ENCODE peak calls at places on chromosomes 16 and 17, in five cellular contexts. One of them, this sample, is unnamed.
A peak's percentile ranks its signal among the peaks of the same experiment; 100 is the strongest.

GRCh38 chr17:1797323-1797722 is 32.4 kb downstream of the SMYD4 start:
- DNase-seq in H54: no peak
- DNase-seq in activated CD8-positive, alpha-beta T cell treated with anti-CD3 and anti-CD28 coated beads for 36 hours: no peak
- DNase-seq in EL: no peak
- DNase-seq in NCI-H510A: no peak
- DNase-seq in this sample: no peak

GRCh38 chr16:56775162-56775561 is 45.2 kb downstream of the NUP93 start:
- DNase-seq in H54: no peak
- DNase-seq in NCI-H510A: no peak
- DNase-seq in activated CD8-positive, alpha-beta T cell treated with anti-CD3 and anti-CD28 coated beads for 36 hours: no peak
- DNase-seq in EL: no peak
- DNase-seq in this sample: no peak

GRCh38 chr17:32877164-32877764 is 340 bp upstream of the MYO1D start:
- DNase-seq in H54: peak; percentile 38
- DNase-seq in NCI-H510A: peak; percentile 85
- DNase-seq in EL: peak; percentile 90
- DNase-seq in activated CD8-positive, alpha-beta T cell treated with anti-CD3 and anti-CD28 coated beads for 36 hours: peak; percentile 90
- DNase-seq in this sample: peak; percentile 73

GRCh38 chr16:27430923-27431484 is 29.0 kb downstream of the IL21R start:
- DNase-seq in EL: no peak
- DNase-seq in H54: no peak
- DNase-seq in activated CD8-positive, alpha-beta T cell treated with anti-CD3 and anti-CD28 coated beads for 36 hours: peak; percentile 48
- DNase-seq in NCI-H510A: no peak
- DNase-seq in this sample: no peak

GRCh38 chr16:19179890-19180490 is 11.9 kb downstream of the SYT17 start:
- DNase-seq in H54: peak; percentile 63
- DNase-seq in NCI-H510A: peak; percentile 63
- DNase-seq in activated CD8-positive, alpha-beta T cell treated with anti-CD3 and anti-CD28 coated beads for 36 hours: peak; percentile 58
- DNase-seq in EL: peak; percentile 47
- DNase-seq in this sample: peak; percentile 37

GRCh38 chr16:86060381-86061317 is 161.7 kb downstream of the IRF8 start:
- DNase-seq in NCI-H510A: no peak
- DNase-seq in EL: no peak
- DNase-seq in activated CD8-positive, alpha-beta T cell treated with anti-CD3 and anti-CD28 coated beads for 36 hours: no peak
- DNase-seq in H54: no peak
- DNase-seq in this sample: no peak

GRCh38 chr16:813916-814412 is 13.4 kb upstream of the GNG13 start:
- DNase-seq in NCI-H510A: no peak
- DNase-seq in activated CD8-positive, alpha-beta T cell treated with anti-CD3 and anti-CD28 coated beads for 36 hours: no peak
- DNase-seq in EL: no peak
- DNase-seq in H54: no peak
- DNase-seq in this sample: no peak

GRCh38 chr16:74766729-74767128 is 7.9 kb downstream of the FA2H start:
- DNase-seq in H54: no peak
- DNase-seq in activated CD8-positive, alpha-beta T cell treated with anti-CD3 and anti-CD28 coated beads for 36 hours: no peak
- DNase-seq in EL: no peak
- DNase-seq in NCI-H510A: no peak
- DNase-seq in this sample: no peak

GRCh38 chr17:50627782-50628601 is 6.7 kb upstream of the ABCC3 start:
- DNase-seq in EL: no peak
- DNase-seq in activated CD8-positive, alpha-beta T cell treated with anti-CD3 and anti-CD28 coated beads for 36 hours: peak; percentile 16
- DNase-seq in NCI-H510A: peak; percentile 83
- DNase-seq in H54: no peak
- DNase-seq in this sample: no peak

GRCh38 chr17:34393401-34393800 is 30.4 kb upstream of the CCL1 start:
- DNase-seq in activated CD8-positive, alpha-beta T cell treated with anti-CD3 and anti-CD28 coated beads for 36 hours: no peak
- DNase-seq in EL: no peak
- DNase-seq in NCI-H510A: no peak
- DNase-seq in H54: no peak
- DNase-seq in this sample: no peak

GRCh38 chr17:68097161-68097805 is 61.7 kb downstream of the KPNA2 start:
- DNase-seq in EL: no peak
- DNase-seq in NCI-H510A: no peak
- DNase-seq in H54: no peak
- DNase-seq in activated CD8-positive, alpha-beta T cell treated with anti-CD3 and anti-CD28 coated beads for 36 hours: no peak
- DNase-seq in this sample: no peak

GRCh38 chr17:50532452-50533024 is at the start of gene EPN3:
- DNase-seq in EL: no peak
- DNase-seq in H54: no peak
- DNase-seq in activated CD8-positive, alpha-beta T cell treated with anti-CD3 and anti-CD28 coated beads for 36 hours: no peak
- DNase-seq in NCI-H510A: peak; percentile 65
- DNase-seq in this sample: no peak

GRCh38 chr16:70576431-70577255 is 53.0 kb downstream of the SF3B3 start:
- DNase-seq in activated CD8-positive, alpha-beta T cell treated with anti-CD3 and anti-CD28 coated beads for 36 hours: no peak
- DNase-seq in H54: peak; percentile 55
- DNase-seq in EL: peak; percentile 93
- DNase-seq in NCI-H510A: no peak
- DNase-seq in this sample: peak; percentile 33

GRCh38 chr16:87700406-87701065 is 65.2 kb downstream of the KLHDC4 start:
- DNase-seq in activated CD8-positive, alpha-beta T cell treated with anti-CD3 and anti-CD28 coated beads for 36 hours: peak; percentile 22
- DNase-seq in H54: no peak
- DNase-seq in NCI-H510A: no peak
- DNase-seq in EL: no peak
- DNase-seq in this sample: no peak

GRCh38 chr16:53817117-53817516 is 113.2 kb downstream of the FTO start:
- DNase-seq in activated CD8-positive, alpha-beta T cell treated with anti-CD3 and anti-CD28 coated beads for 36 hours: no peak
- DNase-seq in H54: peak; percentile 53
- DNase-seq in NCI-H510A: no peak
- DNase-seq in EL: peak; percentile 92
- DNase-seq in this sample: peak; percentile 96

GRCh38 chr16:21283521-21284289 is 5.6 kb upstream of the CRYM start:
- DNase-seq in activated CD8-positive, alpha-beta T cell treated with anti-CD3 and anti-CD28 coated beads for 36 hours: peak; percentile 5
- DNase-seq in NCI-H510A: peak; percentile 10
- DNase-seq in EL: peak; percentile 48
- DNase-seq in H54: no peak
- DNase-seq in this sample: peak; percentile 34

GRCh38 chr17:28901866-28902818 is 737 bp downstream of the DHRS13 start:
- DNase-seq in activated CD8-positive, alpha-beta T cell treated with anti-CD3 and anti-CD28 coated beads for 36 hours: peak; percentile 70
- DNase-seq in H54: no peak
- DNase-seq in EL: peak; percentile 48
- DNase-seq in NCI-H510A: peak; percentile 70
- DNase-seq in this sample: no peak

GRCh38 chr16:47586121-47586520 is 125.0 kb downstream of the PHKB start:
- DNase-seq in NCI-H510A: no peak
- DNase-seq in H54: no peak
- DNase-seq in activated CD8-positive, alpha-beta T cell treated with anti-CD3 and anti-CD28 coated beads for 36 hours: no peak
- DNase-seq in EL: no peak
- DNase-seq in this sample: no peak

GRCh38 chr17:42544874-42545283 is 7.8 kb upstream of the HSD17B1 start:
- DNase-seq in activated CD8-positive, alpha-beta T cell treated with anti-CD3 and anti-CD28 coated beads for 36 hours: no peak
- DNase-seq in EL: no peak
- DNase-seq in NCI-H510A: no peak
- DNase-seq in H54: no peak
- DNase-seq in this sample: no peak

GRCh38 chr17:40097931-40098845 is 2.2 kb downstream of the NR1D1 start:
- DNase-seq in H54: no peak
- DNase-seq in EL: peak; percentile 43
- DNase-seq in activated CD8-positive, alpha-beta T cell treated with anti-CD3 and anti-CD28 coated beads for 36 hours: peak; percentile 39
- DNase-seq in NCI-H510A: no peak
- DNase-seq in this sample: no peak

GRCh38 chr17:67126983-67127382 is 82.6 kb downstream of the CACNG1 start:
- DNase-seq in EL: no peak
- DNase-seq in NCI-H510A: no peak
- DNase-seq in H54: no peak
- DNase-seq in activated CD8-positive, alpha-beta T cell treated with anti-CD3 and anti-CD28 coated beads for 36 hours: no peak
- DNase-seq in this sample: no peak

GRCh38 chr16:87363771-87364476 is 19.7 kb downstream of the FBXO31 start:
- DNase-seq in H54: no peak
- DNase-seq in NCI-H510A: no peak
- DNase-seq in EL: no peak
- DNase-seq in activated CD8-positive, alpha-beta T cell treated with anti-CD3 and anti-CD28 coated beads for 36 hours: no peak
- DNase-seq in this sample: no peak

GRCh38 chr16:50671644-50672260 is 9.4 kb downstream of the SNX20 start:
- DNase-seq in EL: peak; percentile 32
- DNase-seq in activated CD8-positive, alpha-beta T cell treated with anti-CD3 and anti-CD28 coated beads for 36 hours: peak; percentile 77
- DNase-seq in NCI-H510A: no peak
- DNase-seq in H54: peak; percentile 53
- DNase-seq in this sample: peak; percentile 47

GRCh38 chr17:77391668-77392375 is 251.1 kb downstream of the SEC14L1 start:
- DNase-seq in H54: peak; percentile 85
- DNase-seq in NCI-H510A: no peak
- DNase-seq in EL: peak; percentile 98
- DNase-seq in activated CD8-positive, alpha-beta T cell treated with anti-CD3 and anti-CD28 coated beads for 36 hours: peak; percentile 84
- DNase-seq in this sample: peak; percentile 91

GRCh38 chr17:2701161-2701995 is 10.2 kb downstream of the CLUH start:
- DNase-seq in H54: no peak
- DNase-seq in NCI-H510A: no peak
- DNase-seq in activated CD8-positive, alpha-beta T cell treated with anti-CD3 and anti-CD28 coated beads for 36 hours: no peak
- DNase-seq in EL: no peak
- DNase-seq in this sample: no peak

GRCh38 chr16:31198207-31198882 is 4.2 kb downstream of the PYCARD start:
- DNase-seq in EL: no peak
- DNase-seq in NCI-H510A: no peak
- DNase-seq in activated CD8-positive, alpha-beta T cell treated with anti-CD3 and anti-CD28 coated beads for 36 hours: no peak
- DNase-seq in H54: no peak
- DNase-seq in this sample: no peak

GRCh38 chr17:82301300-82301915 is 16.0 kb downstream of the CD7 start:
- DNase-seq in H54: no peak
- DNase-seq in activated CD8-positive, alpha-beta T cell treated with anti-CD3 and anti-CD28 coated beads for 36 hours: peak; percentile 50
- DNase-seq in NCI-H510A: no peak
- DNase-seq in EL: no peak
- DNase-seq in this sample: no peak

GRCh38 chr17:66431080-66431795 is 128.8 kb downstream of the PRKCA start:
- DNase-seq in EL: peak; percentile 47
- DNase-seq in H54: no peak
- DNase-seq in NCI-H510A: no peak
- DNase-seq in activated CD8-positive, alpha-beta T cell treated with anti-CD3 and anti-CD28 coated beads for 36 hours: no peak
- DNase-seq in this sample: no peak